ENCODE peak calls at places on chromosomes 13 and 19, in nine cellular contexts. W is IMR-90; U is fibroblast of lung; N is PC-3; E is lower lobe of right lung; V is Peyer's patch; Z is CD8-positive, alpha-beta T cell; K is neuronal stem cell; F is stomach. X is an unnamed sample.

GRCh38 chr13:90968510-90968909 is 379.0 kb upstream of the MIR17HG start:
- DNase-seq in W (no peak), N (peak), U (peak), Z (no peak), V (no peak), K (peak), F (no peak), E (no peak), X (no peak)

GRCh38 chr13:100870898-100871297 is 196.3 kb upstream of the TMTC4 start:
- DNase-seq in U (no peak), N (no peak), Z (no peak), E (no peak), W (no peak), K (no peak), V (no peak), F (no peak), X (no peak)

GRCh38 chr19:38283261-38283660 is 18.9 kb downstream of the SPINT2 start:
- DNase-seq in U (no peak), W (no peak), F (no peak), E (no peak), V (no peak), Z (no peak), N (no peak), K (no peak), X (no peak)

GRCh38 chr19:13165091-13165997 is 15.1 kb downstream of the IER2 start:
- DNase-seq in E (no peak), Z (no peak), V (no peak), F (no peak), N (peak), K (no peak), W (no peak), U (no peak), X (no peak)

GRCh38 chr19:30649149-30649548 is 277.0 kb downstream of the ZNF536 start:
- DNase-seq in W (no peak), K (no peak), V (no peak), E (no peak), F (no peak), N (no peak), Z (no peak), U (no peak), X (no peak)

GRCh38 chr19:43784981-43785808 is 4.4 kb upstream of the KCNN4 start:
- DNase-seq in U (peak), W (peak), Z (peak), E (peak), V (peak), K (peak), F (peak), N (peak), X (peak)

GRCh38 chr19:11418518-11419506 is at the start of gene RGL3:
- DNase-seq in K (no peak), W (no peak), Z (no peak), N (peak), F (peak), E (peak), V (peak), U (no peak), X (no peak)

GRCh38 chr13:80454245-80454644 is 113.3 kb upstream of the SPRY2 start:
- DNase-seq in E (no peak), U (peak), N (no peak), F (no peak), Z (no peak), V (no peak), K (no peak), W (peak), X (no peak)

GRCh38 chr13:21233086-21233485 is 56.6 kb downstream of the MRPL57 start:
- DNase-seq in E (no peak), N (no peak), F (no peak), V (no peak), U (no peak), K (no peak), Z (no peak), W (no peak), X (no peak)

GRCh38 chr19:23980805-23981204 is 66.1 kb downstream of the ZNF726 start:
- DNase-seq in K (no peak), V (no peak), U (no peak), N (no peak), Z (no peak), E (no peak), F (no peak), W (no peak), X (no peak)

GRCh38 chr19:50174100-50174793 is 11.2 kb upstream of the IZUMO2 start:
- DNase-seq in F (no peak), V (no peak), U (no peak), N (no peak), E (no peak), K (no peak), W (no peak), Z (no peak), X (no peak)

GRCh38 chr19:7478173-7478842 is 10.5 kb downstream of the PEX11G start:
- DNase-seq in U (peak), Z (no peak), V (no peak), E (no peak), K (no peak), F (no peak), W (no peak), N (no peak), X (no peak)

DNA sequence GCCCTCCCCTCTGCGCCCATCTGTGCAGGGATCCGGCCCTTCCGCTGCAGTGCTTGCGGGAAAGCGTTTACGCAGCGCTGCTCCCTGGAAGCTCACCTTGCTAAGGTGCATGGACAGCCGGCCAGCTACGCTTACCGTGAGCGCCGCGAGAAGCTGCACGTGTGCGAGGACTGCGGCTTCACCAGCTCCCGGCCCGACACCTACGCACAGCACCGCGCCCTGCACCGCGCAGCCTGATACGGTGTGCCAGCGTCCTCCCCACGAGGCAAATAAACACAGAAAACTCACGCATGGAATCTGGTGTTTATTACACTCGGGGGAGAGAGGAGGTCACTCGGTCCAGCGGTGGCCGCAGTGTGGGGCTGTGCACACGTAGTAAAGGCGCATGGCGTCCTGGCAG is 1.2 kb downstream of the POLR2I start:
- DNase-seq in N (no peak), V (no peak), K (no peak), U (no peak), F (no peak), E (no peak), W (no peak), Z (no peak), X (no peak)
- H3K27ac ChIP-seq in N (no peak), V (no peak), K (no peak), U (no peak), F (no peak), E (no peak), W (no peak), Z (no peak), X (no peak)

GRCh38 chr13:32309312-32309711 is 5.9 kb downstream of the ZAR1L start:
- DNase-seq in F (no peak), E (no peak), N (no peak), W (peak), V (no peak), K (no peak), Z (no peak), U (no peak), X (no peak)

GRCh38 chr13:32314968-32315254 is 252 bp downstream of the ZAR1L start:
- DNase-seq in K (peak), Z (peak), W (peak), U (peak), N (peak), F (peak), V (peak), E (no peak), X (no peak)

GRCh38 chr13:32309812-32310706 is 5.1 kb downstream of the ZAR1L start:
- DNase-seq in F (no peak), N (peak), V (no peak), K (peak), Z (no peak), E (no peak), U (peak), W (peak), X (peak)

GRCh38 chr13:32314271-32314967 is 744 bp downstream of the ZAR1L start:
- DNase-seq in Z (no peak), V (peak), N (no peak), K (no peak), E (peak), F (peak), U (no peak), W (no peak), X (no peak)

DNA sequence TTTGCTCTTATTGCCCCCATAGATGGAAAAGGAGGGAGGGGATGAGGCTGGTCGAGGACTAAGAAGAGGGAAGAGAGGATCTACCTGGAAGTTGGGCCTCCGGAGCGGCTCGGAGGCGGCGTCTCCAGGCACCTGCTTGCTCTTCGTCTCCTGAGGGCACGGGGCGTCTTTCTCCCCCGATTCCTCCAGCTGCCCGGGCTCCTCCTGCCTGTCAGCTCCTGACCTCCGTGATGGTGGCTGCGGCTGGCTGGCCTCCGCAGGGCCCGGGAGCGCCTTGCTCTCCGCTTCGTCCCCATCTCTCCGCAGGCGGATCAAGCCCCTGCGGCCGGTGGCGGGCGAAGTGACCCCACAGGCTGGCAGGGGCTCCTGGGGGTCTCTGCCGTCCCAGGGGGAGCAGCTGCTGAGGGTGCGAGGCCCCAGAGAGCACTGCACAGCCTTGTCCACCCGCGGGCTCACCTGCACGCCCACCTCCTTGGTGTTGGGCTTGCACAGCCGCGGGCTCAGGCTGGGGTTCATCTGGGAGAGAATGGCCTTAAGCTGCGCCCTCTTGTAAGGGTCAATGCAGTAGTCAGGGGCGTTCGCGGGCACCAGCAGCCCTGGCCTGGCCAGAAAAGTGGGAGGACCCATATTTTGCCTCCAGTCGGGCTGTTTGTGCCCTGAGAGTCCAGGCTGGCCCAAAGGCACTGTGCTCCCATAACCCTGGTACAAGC is 3.8 kb downstream of the ZAR1L start:
- DNase-seq in F (no peak), K (no peak), N (no peak), E (no peak), W (no peak), V (no peak), Z (no peak), U (no peak), X (no peak)
- H3K4me3 ChIP-seq in F (no peak), K (no peak), N (no peak), E (no peak), W (no peak), V (no peak), Z (no peak), U (no peak), X (no peak)

GRCh38 chr13:27442797-27443196 is 7.6 kb downstream of the MTIF3 start:
- DNase-seq in E (no peak), U (no peak), Z (no peak), V (peak), W (no peak), F (no peak), K (no peak), N (no peak), X (no peak)

GRCh38 chr13:27437126-27437525 is 12.7 kb downstream of the GTF3A start:
- DNase-seq in F (no peak), Z (no peak), K (no peak), U (no peak), V (no peak), E (no peak), W (no peak), N (no peak), X (no peak)

GRCh38 chr13:27440408-27440807 is 10.0 kb downstream of the MTIF3 start:
- DNase-seq in K (no peak), E (no peak), Z (no peak), N (no peak), U (no peak), V (no peak), W (no peak), F (no peak), X (no peak)

GRCh38 chr13:27446986-27447583 is 3.3 kb downstream of the MTIF3 start:
- DNase-seq in K (no peak), W (no peak), N (no peak), Z (no peak), U (no peak), E (no peak), V (peak), F (no peak), X (peak)

GRCh38 chr13:27442071-27442647 is 8.2 kb downstream of the MTIF3 start:
- DNase-seq in E (no peak), N (no peak), V (peak), Z (no peak), W (no peak), F (no peak), K (no peak), U (no peak), X (peak)
- H3K27ac ChIP-seq in E (no peak), N (no peak), V (peak), Z (peak), W (no peak), F (no peak), K (no peak), U (no peak), X (peak)

DNA sequence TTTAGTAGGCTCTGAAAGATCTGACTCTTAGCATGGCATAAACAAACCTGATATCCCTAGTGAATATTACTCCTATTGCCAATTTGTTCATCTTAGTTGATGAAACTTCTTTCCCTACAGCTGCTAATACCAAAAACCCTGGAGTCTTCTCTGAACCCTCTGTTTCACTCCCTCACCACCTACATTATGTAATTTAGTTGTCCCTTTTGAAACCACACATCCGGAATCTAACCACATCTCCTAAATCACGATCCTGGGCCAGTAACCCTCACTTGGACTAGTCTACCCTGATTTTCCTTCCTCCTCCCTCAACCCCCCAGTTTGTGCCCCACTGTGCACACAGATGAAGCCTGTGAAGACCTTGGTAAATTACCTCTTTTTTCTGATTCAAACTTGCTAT is 1.2 kb downstream of the ZNF256 start:
- DNase-seq in W (no peak), K (no peak), F (no peak), E (no peak), Z (no peak), V (no peak), N (no peak), U (no peak), X (no peak)
- H3K4me3 ChIP-seq in W (no peak), K (peak), F (no peak), E (peak), Z (peak), V (no peak), N (peak), U (peak), X (peak)

DNA sequence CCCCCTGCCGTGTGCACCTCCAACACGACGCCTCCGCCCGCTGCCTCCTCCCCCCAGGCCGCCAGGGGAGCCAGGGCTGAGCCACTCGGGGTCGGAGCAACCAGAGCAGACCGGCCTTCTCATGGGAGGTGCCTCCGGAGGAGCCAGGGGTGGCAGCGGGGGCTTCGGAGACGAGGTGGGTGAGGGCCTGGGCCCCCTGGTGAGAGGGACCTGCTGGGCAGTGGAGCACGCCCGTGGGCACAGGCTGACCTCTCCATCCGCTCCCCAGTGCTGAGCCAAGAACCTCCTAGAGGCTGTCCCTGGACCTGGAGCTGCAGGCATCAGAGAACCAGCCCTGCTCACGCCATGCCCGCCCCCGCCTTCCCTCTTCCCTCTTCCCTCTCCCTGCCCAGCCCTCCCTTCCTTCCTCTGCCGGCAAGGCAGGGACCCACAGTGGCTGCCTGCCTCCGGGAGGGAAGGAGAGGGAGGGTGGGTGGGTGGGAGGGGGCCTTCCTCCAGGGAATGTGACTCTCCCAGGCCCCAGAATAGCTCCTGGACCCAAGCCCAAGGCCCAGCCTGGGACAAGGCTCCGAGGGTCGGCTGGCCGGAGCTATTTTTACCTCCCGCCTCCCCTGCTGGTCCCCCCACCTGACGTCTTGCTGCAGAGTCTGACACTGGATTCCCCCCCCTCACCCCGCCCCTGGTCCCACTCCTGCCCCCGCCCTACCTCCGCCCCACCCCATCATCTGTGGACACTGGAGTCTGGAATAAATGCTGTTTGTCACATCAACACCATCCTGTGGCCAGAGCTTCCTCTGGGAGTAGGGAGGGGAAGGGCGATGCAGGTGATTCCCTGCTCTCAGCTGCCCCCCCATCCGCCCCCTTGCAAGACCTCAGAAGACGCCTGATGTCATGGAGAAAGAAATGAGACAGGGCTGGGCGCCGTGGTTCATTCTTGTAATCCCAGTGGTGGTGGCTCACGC is 12.0 kb downstream of the BCAM start:
- DNase-seq in U (no peak), E (no peak), V (no peak), Z (no peak), W (no peak), N (no peak), K (no peak), F (no peak), X (no peak)
- H3K27ac ChIP-seq in U (no peak), E (peak), V (no peak), Z (no peak), W (no peak), N (no peak), K (no peak), F (no peak), X (no peak)

DNA sequence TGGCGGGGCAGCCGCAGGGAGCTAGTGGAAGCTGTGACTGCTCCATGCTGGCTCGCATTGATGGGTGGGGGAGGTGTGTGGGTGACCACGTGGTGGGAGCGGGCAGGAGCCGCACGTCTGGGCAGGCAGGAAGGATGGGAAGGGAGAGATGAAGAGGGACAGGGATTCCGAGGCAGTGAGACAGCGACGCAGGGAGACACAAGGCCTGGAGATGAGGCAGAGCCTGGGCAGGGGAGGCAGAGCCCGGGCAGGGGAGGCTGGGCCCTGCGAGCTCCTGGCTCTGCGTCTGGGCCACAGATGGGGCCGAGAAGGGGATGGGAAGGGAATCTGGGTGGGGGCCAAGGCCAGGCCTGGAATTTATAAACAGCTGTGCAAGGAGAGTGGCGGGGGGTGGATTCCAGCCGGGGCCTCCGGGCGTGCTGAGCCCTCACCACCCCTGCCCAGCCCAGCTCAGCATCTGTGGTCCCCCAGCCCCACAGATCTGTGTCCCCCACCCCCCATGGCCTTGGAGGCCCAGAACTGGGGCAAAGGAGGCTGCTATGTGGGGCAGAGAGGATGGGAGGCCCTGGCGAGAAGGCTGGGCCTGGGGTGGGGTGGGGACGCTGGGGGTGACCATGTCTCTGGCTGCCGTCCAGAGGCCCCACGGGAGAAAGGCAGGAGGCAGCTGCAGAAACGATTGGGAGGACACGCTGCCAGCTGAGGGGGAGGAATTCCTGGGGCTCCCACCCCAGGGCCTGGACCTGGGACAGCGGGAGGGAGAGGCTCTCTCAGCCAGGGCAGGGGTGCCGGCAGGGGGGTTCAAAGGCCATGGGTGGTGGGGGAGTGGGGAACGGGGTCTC is 6.0 kb downstream of the EHD2 start:
- DNase-seq in Z (no peak), U (peak), N (no peak), E (peak), W (peak), V (peak), F (peak), K (no peak), X (no peak)
- H3K4me3 ChIP-seq in Z (no peak), U (peak), N (no peak), E (peak), W (peak), V (peak), F (no peak), K (peak), X (no peak)

DNA sequence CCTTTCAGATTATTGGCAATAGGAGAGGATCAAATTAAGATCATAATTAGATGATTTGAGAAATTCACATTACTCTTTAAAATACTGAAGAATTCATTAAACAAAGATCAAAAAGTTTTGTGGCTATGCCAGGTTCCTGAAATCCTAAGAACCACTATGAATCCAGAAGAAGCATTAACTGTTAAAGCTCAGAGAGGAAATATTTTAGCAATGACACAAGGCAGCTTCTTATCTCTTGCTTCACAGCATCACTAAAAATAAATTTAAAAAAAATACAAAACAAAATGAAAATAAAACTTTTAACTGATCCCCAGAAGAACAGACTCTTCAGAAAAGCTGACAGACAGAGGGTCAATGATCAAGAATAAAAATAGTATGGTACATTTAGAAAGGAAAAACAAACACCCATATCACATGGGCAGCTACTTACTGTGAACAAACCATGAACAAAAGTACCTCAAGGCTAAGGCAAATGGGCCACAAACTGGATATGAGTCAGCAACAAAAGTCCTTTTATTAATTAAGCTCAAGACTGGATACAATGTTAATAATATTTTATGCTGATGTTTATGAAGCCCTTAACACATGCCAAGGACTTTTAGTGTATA is 19.6 kb downstream of the RNF6 start:
- DNase-seq in V (no peak), Z (no peak), F (no peak), E (no peak), K (no peak), N (no peak), U (peak), W (peak), X (no peak)
- H3K27ac ChIP-seq in V (no peak), Z (no peak), F (no peak), E (no peak), K (no peak), N (no peak), U (no peak), W (peak), X (no peak)

GRCh38 chr13:46179576-46180368 is 2.2 kb downstream of the LCP1 start:
- DNase-seq in U (no peak), Z (peak), F (peak), K (no peak), W (no peak), N (no peak), V (peak), E (peak), X (peak)
- H3K4me3 ChIP-seq in U (no peak), Z (peak), F (peak), K (no peak), W (no peak), N (peak), V (peak), E (peak), X (peak)